ENCODE peak calls at places on chromosomes 13 and 19, in six cellular contexts. W is foreskin fibroblast; C is activated CD4-positive, alpha-beta T cell treated with anti-CD3 and anti-CD28 coated beads, Interleukin-2, amount 50 U/mL, for 1 hour; Z is iPS-NIHi11; G is heart right ventricle; L is heart left ventricle. F is an unnamed sample.

GRCh38 chr13:21078501-21078900 is 17.1 kb upstream of the LATS2 start:
- DNase-seq in W (peak; percentile 68), C (no peak), Z (no peak), G (no peak), L (no peak), F (no peak)

GRCh38 chr19:16527971-16528521 is 14.2 kb downstream of the CHERP start:
- DNase-seq in W (peak; percentile 36), C (peak; percentile 51), Z (peak; percentile 59), G (no peak), L (no peak), F (peak; percentile 56)

GRCh38 chr19:29329460-29330134 is 116.6 kb upstream of the UQCRFS1 start:
- DNase-seq in W (no peak), C (no peak), Z (peak; percentile 78), G (no peak), L (no peak), F (peak; percentile 81)

GRCh38 chr13:20831254-20831653 is 57.5 kb upstream of the EEF1AKMT1 start:
- DNase-seq in W (no peak), C (no peak), Z (no peak), G (no peak), L (no peak), F (no peak)

GRCh38 chr19:14979498-14980255 is at the start of gene SLC1A6:
- DNase-seq in W (no peak), C (no peak), Z (peak; percentile 59), G (no peak), L (no peak), F (peak; percentile 79)

GRCh38 chr19:426725-427445 is 17.9 kb upstream of the C2CD4C start:
- DNase-seq in W (peak; percentile 35), C (no peak), Z (no peak), G (no peak), L (no peak), F (no peak)

GRCh38 chr19:10112895-10113591 is 1.6 kb downstream of the P2RY11 start:
- DNase-seq in W (peak; percentile 76), C (peak; percentile 70), Z (peak; percentile 78), G (no peak), L (no peak), F (peak; percentile 87)

GRCh38 chr13:101417043-101417406 is 717 bp upstream of the NALCN start:
- DNase-seq in W (peak; percentile 71), C (no peak), Z (no peak), G (no peak), L (no peak), F (no peak)

GRCh38 chr19:40241809-40242384 is 15.4 kb upstream of the CCNP start:
- DNase-seq in W (no peak), C (no peak), Z (no peak), G (peak; percentile 83), L (peak; percentile 77), F (no peak)

GRCh38 chr19:3270908-3271307 is 46.4 kb downstream of the CELF5 start:
- DNase-seq in W (peak; percentile 68), C (peak; percentile 46), Z (peak; percentile 69), G (no peak), L (no peak), F (peak; percentile 53)

GRCh38 chr19:29503785-29504184 is 22.0 kb upstream of the VSTM2B start:
- DNase-seq in W (no peak), C (no peak), Z (no peak), G (no peak), L (no peak), F (no peak)

GRCh38 chr13:40665061-40665753 is 1.2 kb downstream of the FOXO1 start:
- DNase-seq in W (peak; percentile 50), C (peak; percentile 17), Z (peak; percentile 57), G (peak; percentile 39), L (peak; percentile 52), F (no peak)

GRCh38 chr19:49738242-49738641 is 24.9 kb downstream of the TSKS start:
- DNase-seq in W (no peak), C (no peak), Z (no peak), G (no peak), L (no peak), F (no peak)

GRCh38 chr19:18128044-18128443 is 24.9 kb upstream of the PIK3R2 start:
- DNase-seq in W (peak; percentile 44), C (no peak), Z (no peak), G (no peak), L (no peak), F (no peak)

GRCh38 chr19:42270346-42271044 is 1.4 kb downstream of the CIC start:
- DNase-seq in W (peak; percentile 83), C (peak; percentile 63), Z (no peak), G (peak; percentile 50), L (no peak), F (no peak)

GRCh38 chr13:51814825-51815650 is 11.1 kb upstream of the DHRS12 start:
- DNase-seq in W (peak; percentile 74), C (peak; percentile 70), Z (peak; percentile 79), G (peak; percentile 66), L (peak; percentile 45), F (peak; percentile 73)

GRCh38 chr19:55076321-55076720 is 652 bp downstream of the EPS8L1 start:
- DNase-seq in W (no peak), C (no peak), Z (no peak), G (no peak), L (no peak), F (no peak)

GRCh38 chr19:19579533-19580361 is 38.7 kb downstream of the PBX4 start:
- DNase-seq in W (no peak), C (no peak), Z (no peak), G (no peak), L (no peak), F (no peak)

GRCh38 chr19:39166571-39167391 is 30.0 kb upstream of the NCCRP1 start:
- DNase-seq in W (peak; percentile 57), C (no peak), Z (peak; percentile 57), G (peak; percentile 71), L (peak; percentile 81), F (no peak)

GRCh38 chr19:13872695-13873389 is 4.1 kb upstream of the NANOS3 start:
- DNase-seq in W (peak; percentile 41), C (no peak), Z (peak; percentile 87), G (peak; percentile 40), L (peak; percentile 45), F (peak; percentile 83)

GRCh38 chr19:35718345-35719041 is 690 bp downstream of the KMT2B start:
- DNase-seq in W (peak; percentile 55), C (peak; percentile 38), Z (no peak), G (peak; percentile 40), L (peak; percentile 57), F (no peak)

GRCh38 chr13:79212064-79212619 is 193.9 kb downstream of the RBM26 start:
- DNase-seq in W (no peak), C (no peak), Z (no peak), G (no peak), L (no peak), F (no peak)

GRCh38 chr19:1097810-1098176 is 2.6 kb upstream of the POLR2E start:
- DNase-seq in W (no peak), C (no peak), Z (no peak), G (no peak), L (no peak), F (no peak)

GRCh38 chr19:48798937-48799336 is 11.9 kb downstream of the BCAT2 start:
- DNase-seq in W (peak; percentile 27), C (no peak), Z (peak; percentile 49), G (no peak), L (no peak), F (peak; percentile 83)

GRCh38 chr19:42325896-42326771 is 699 bp downstream of the MEGF8 start:
- DNase-seq in W (peak; percentile 46), C (peak; percentile 17), Z (peak; percentile 54), G (no peak), L (peak; percentile 42), F (peak; percentile 53)

GRCh38 chr19:7856277-7856581 is 18.0 kb downstream of the PRR36 start:
- DNase-seq in W (no peak), C (no peak), Z (no peak), G (no peak), L (no peak), F (no peak)